ENCODE peak calls at places on chromosomes 13 and 19, in ten cellular contexts. One of them, this sample, is unnamed.

GRCh38 chr19:33778089-33778791 is 18.4 kb upstream of the KCTD15 start:
- DNase-seq in psoas muscle: peak; percentile 80
- DNase-seq in WERI-Rb-1: peak; percentile 77
- DNase-seq in A549: peak; percentile 85
- DNase-seq in heart left ventricle: peak; percentile 79
- DNase-seq in IMR-90: peak; percentile 61
- DNase-seq in right cardiac atrium: peak; percentile 95
- DNase-seq in fibroblast of lung: peak; percentile 67
- DNase-seq in AG04450: no peak
- DNase-seq in aorta: peak; percentile 85
- DNase-seq in this sample: peak; percentile 87

GRCh38 chr13:107712145-107712544 is 503.2 kb downstream of the LIG4 start:
- DNase-seq in AG04450: no peak
- DNase-seq in WERI-Rb-1: no peak
- DNase-seq in heart left ventricle: no peak
- DNase-seq in A549: no peak
- DNase-seq in psoas muscle: no peak
- DNase-seq in aorta: no peak
- DNase-seq in right cardiac atrium: no peak
- DNase-seq in fibroblast of lung: no peak
- DNase-seq in IMR-90: no peak
- DNase-seq in this sample: no peak

GRCh38 chr13:102779426-102780159 is 6.0 kb upstream of the TEX30 start:
- DNase-seq in A549: no peak
- DNase-seq in aorta: no peak
- DNase-seq in fibroblast of lung: no peak
- DNase-seq in heart left ventricle: no peak
- DNase-seq in WERI-Rb-1: peak; percentile 67
- DNase-seq in AG04450: no peak
- DNase-seq in psoas muscle: no peak
- DNase-seq in right cardiac atrium: no peak
- DNase-seq in IMR-90: no peak
- DNase-seq in this sample: no peak

GRCh38 chr13:32657309-32657708 is 71.1 kb downstream of the PDS5B start:
- DNase-seq in fibroblast of lung: no peak
- DNase-seq in heart left ventricle: no peak
- DNase-seq in psoas muscle: no peak
- DNase-seq in right cardiac atrium: no peak
- DNase-seq in aorta: no peak
- DNase-seq in IMR-90: no peak
- DNase-seq in AG04450: no peak
- DNase-seq in A549: no peak
- DNase-seq in WERI-Rb-1: no peak
- DNase-seq in this sample: no peak

GRCh38 chr19:7975037-7975436 is 30.4 kb downstream of the ELAVL1 start:
- DNase-seq in right cardiac atrium: peak; percentile 85
- DNase-seq in fibroblast of lung: no peak
- DNase-seq in psoas muscle: peak; percentile 43
- DNase-seq in aorta: no peak
- DNase-seq in AG04450: no peak
- DNase-seq in heart left ventricle: peak; percentile 67
- DNase-seq in WERI-Rb-1: no peak
- DNase-seq in IMR-90: no peak
- DNase-seq in A549: no peak
- DNase-seq in this sample: no peak

GRCh38 chr19:35295792-35296462 is 4.0 kb downstream of the MAG start:
- DNase-seq in heart left ventricle: no peak
- DNase-seq in fibroblast of lung: no peak
- DNase-seq in aorta: no peak
- DNase-seq in AG04450: no peak
- DNase-seq in right cardiac atrium: no peak
- DNase-seq in psoas muscle: no peak
- DNase-seq in A549: no peak
- DNase-seq in IMR-90: no peak
- DNase-seq in WERI-Rb-1: no peak
- DNase-seq in this sample: no peak

GRCh38 chr13:34357435-34358232 is 539.7 kb downstream of the RFC3 start:
- DNase-seq in WERI-Rb-1: peak; percentile 9
- DNase-seq in A549: peak; percentile 66
- DNase-seq in psoas muscle: no peak
- DNase-seq in right cardiac atrium: no peak
- DNase-seq in aorta: peak; percentile 47
- DNase-seq in AG04450: peak; percentile 10
- DNase-seq in IMR-90: peak; percentile 79
- DNase-seq in fibroblast of lung: peak; percentile 58
- DNase-seq in heart left ventricle: no peak
- DNase-seq in this sample: peak; percentile 7

GRCh38 chr19:42596391-42597071 is 1.8 kb upstream of the CEACAM8 start:
- DNase-seq in IMR-90: no peak
- DNase-seq in fibroblast of lung: peak; percentile 7
- DNase-seq in AG04450: no peak
- DNase-seq in heart left ventricle: no peak
- DNase-seq in A549: peak; percentile 36
- DNase-seq in aorta: peak; percentile 62
- DNase-seq in right cardiac atrium: peak; percentile 60
- DNase-seq in psoas muscle: peak; percentile 34
- DNase-seq in WERI-Rb-1: peak; percentile 53
- DNase-seq in this sample: no peak

GRCh38 chr13:67152123-67152522 is 78.0 kb downstream of the PCDH9 start:
- DNase-seq in fibroblast of lung: no peak
- DNase-seq in A549: no peak
- DNase-seq in right cardiac atrium: no peak
- DNase-seq in WERI-Rb-1: no peak
- DNase-seq in aorta: no peak
- DNase-seq in IMR-90: no peak
- DNase-seq in AG04450: no peak
- DNase-seq in heart left ventricle: no peak
- DNase-seq in psoas muscle: no peak
- DNase-seq in this sample: no peak

GRCh38 chr13:40764587-40765403 is 6.2 kb downstream of the MRPS31 start:
- DNase-seq in IMR-90: no peak
- DNase-seq in WERI-Rb-1: no peak
- DNase-seq in fibroblast of lung: no peak
- DNase-seq in AG04450: no peak
- DNase-seq in heart left ventricle: no peak
- DNase-seq in aorta: no peak
- DNase-seq in psoas muscle: no peak
- DNase-seq in A549: no peak
- DNase-seq in right cardiac atrium: no peak
- DNase-seq in this sample: no peak

GRCh38 chr19:51099070-51099382 is 9.2 kb downstream of the CTU1 start:
- DNase-seq in WERI-Rb-1: no peak
- DNase-seq in A549: no peak
- DNase-seq in right cardiac atrium: no peak
- DNase-seq in aorta: no peak
- DNase-seq in IMR-90: no peak
- DNase-seq in psoas muscle: no peak
- DNase-seq in AG04450: no peak
- DNase-seq in fibroblast of lung: no peak
- DNase-seq in heart left ventricle: no peak
- DNase-seq in this sample: no peak
- H3K27ac ChIP-seq in WERI-Rb-1: no peak overlapping the region
- H3K27ac ChIP-seq in A549: no peak overlapping the region
- H3K27ac ChIP-seq in right cardiac atrium: no peak overlapping the region
- H3K27ac ChIP-seq in aorta: no peak overlapping the region
- H3K27ac ChIP-seq in IMR-90: no peak overlapping the region
- H3K27ac ChIP-seq in psoas muscle: no peak overlapping the region
- H3K27ac ChIP-seq in AG04450: no peak overlapping the region
- H3K27ac ChIP-seq in fibroblast of lung: no peak overlapping the region
- H3K27ac ChIP-seq in heart left ventricle: no peak overlapping the region
- H3K27ac ChIP-seq in this sample: no peak overlapping the region

DNA sequence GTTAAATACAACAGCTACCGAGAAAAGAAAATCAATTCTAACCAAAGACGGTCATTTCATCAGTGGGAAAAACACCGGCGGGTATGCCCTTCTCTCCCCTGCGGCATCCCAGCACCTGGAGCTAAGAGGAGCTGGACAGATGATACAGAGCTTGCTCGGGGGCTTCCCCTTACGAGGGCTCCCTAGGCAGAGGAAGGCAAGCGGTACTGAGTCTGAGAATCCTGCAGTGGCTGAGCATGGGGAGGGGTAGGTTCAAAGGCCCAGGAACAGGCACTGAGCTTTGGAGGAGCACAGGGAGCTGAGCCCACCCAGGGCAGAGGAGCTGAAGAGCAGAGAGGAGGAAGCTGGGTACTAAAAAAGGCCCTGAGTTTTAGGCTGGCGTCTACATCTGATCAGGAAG is 12.7 kb downstream of the STK24 start:
- DNase-seq in psoas muscle: no peak
- DNase-seq in AG04450: no peak
- DNase-seq in right cardiac atrium: no peak
- DNase-seq in fibroblast of lung: no peak
- DNase-seq in heart left ventricle: no peak
- DNase-seq in A549: no peak
- DNase-seq in IMR-90: no peak
- DNase-seq in aorta: no peak
- DNase-seq in WERI-Rb-1: peak; percentile 15
- DNase-seq in this sample: no peak
- H3K27ac ChIP-seq in psoas muscle: no peak overlapping the region
- H3K27ac ChIP-seq in AG04450: no peak overlapping the region
- H3K27ac ChIP-seq in right cardiac atrium: peak overlapping the region; percentile 15
- H3K27ac ChIP-seq in fibroblast of lung: no peak overlapping the region
- H3K27ac ChIP-seq in heart left ventricle: peak overlapping the region; percentile 93
- H3K27ac ChIP-seq in A549: peak overlapping the region; percentile 24
- H3K27ac ChIP-seq in IMR-90: no peak overlapping the region
- H3K27ac ChIP-seq in aorta: no peak overlapping the region
- H3K27ac ChIP-seq in WERI-Rb-1: no peak overlapping the region
- H3K27ac ChIP-seq in this sample: peak overlapping the region; percentile 36

GRCh38 chr13:57631607-57632275 is at the start of gene PCDH17:
- DNase-seq in IMR-90: no peak
- DNase-seq in aorta: peak; percentile 37
- DNase-seq in WERI-Rb-1: no peak
- DNase-seq in psoas muscle: peak; percentile 17
- DNase-seq in AG04450: no peak
- DNase-seq in heart left ventricle: peak; percentile 56
- DNase-seq in fibroblast of lung: peak; percentile 70
- DNase-seq in right cardiac atrium: peak; percentile 59
- DNase-seq in A549: no peak
- DNase-seq in this sample: peak; percentile 37
- H3K27ac ChIP-seq in IMR-90: no peak within 1 kb of the TSS
- H3K27ac ChIP-seq in aorta: no peak within 1 kb of the TSS
- H3K27ac ChIP-seq in WERI-Rb-1: no peak within 1 kb of the TSS
- H3K27ac ChIP-seq in psoas muscle: peak within 1 kb of the TSS; percentile 34
- H3K27ac ChIP-seq in AG04450: no peak within 1 kb of the TSS
- H3K27ac ChIP-seq in heart left ventricle: peak within 1 kb of the TSS; percentile 80
- H3K27ac ChIP-seq in fibroblast of lung: no peak within 1 kb of the TSS
- H3K27ac ChIP-seq in right cardiac atrium: peak within 1 kb of the TSS; percentile 55
- H3K27ac ChIP-seq in A549: no peak within 1 kb of the TSS
- H3K27ac ChIP-seq in this sample: no peak within 1 kb of the TSS

GRCh38 chr19:54462713-54463530 is 656 bp downstream of the LENG9 start:
- DNase-seq in heart left ventricle: peak; percentile 81
- DNase-seq in WERI-Rb-1: peak; percentile 63
- DNase-seq in aorta: peak; percentile 84
- DNase-seq in psoas muscle: peak; percentile 82
- DNase-seq in IMR-90: peak; percentile 46
- DNase-seq in right cardiac atrium: peak; percentile 93
- DNase-seq in fibroblast of lung: peak; percentile 70
- DNase-seq in A549: peak; percentile 84
- DNase-seq in AG04450: no peak
- DNase-seq in this sample: no peak

GRCh38 chr19:54464044-54464623 is 556 bp upstream of the LENG9 start:
- DNase-seq in IMR-90: peak; percentile 49
- DNase-seq in aorta: peak; percentile 92
- DNase-seq in heart left ventricle: peak; percentile 88
- DNase-seq in WERI-Rb-1: peak; percentile 91
- DNase-seq in fibroblast of lung: peak; percentile 80
- DNase-seq in A549: peak; percentile 99
- DNase-seq in right cardiac atrium: peak; percentile 93
- DNase-seq in psoas muscle: peak; percentile 82
- DNase-seq in AG04450: no peak
- DNase-seq in this sample: peak; percentile 93

GRCh38 chr19:54465367-54466109 is 2.0 kb upstream of the LENG9 start:
- DNase-seq in aorta: peak; percentile 57
- DNase-seq in WERI-Rb-1: no peak
- DNase-seq in A549: no peak
- DNase-seq in right cardiac atrium: peak; percentile 63
- DNase-seq in psoas muscle: peak; percentile 19
- DNase-seq in fibroblast of lung: no peak
- DNase-seq in AG04450: no peak
- DNase-seq in IMR-90: no peak
- DNase-seq in heart left ventricle: no peak
- DNase-seq in this sample: no peak

GRCh38 chr19:54463531-54464043 is at the start of gene LENG9:
- DNase-seq in heart left ventricle: peak; percentile 99
- DNase-seq in psoas muscle: peak; percentile 98
- DNase-seq in IMR-90: peak; percentile 97
- DNase-seq in aorta: peak; percentile 99
- DNase-seq in A549: peak; percentile 100
- DNase-seq in fibroblast of lung: peak; percentile 99
- DNase-seq in right cardiac atrium: peak; percentile 99
- DNase-seq in AG04450: peak; percentile 92
- DNase-seq in WERI-Rb-1: peak; percentile 97
- DNase-seq in this sample: peak; percentile 93

DNA sequence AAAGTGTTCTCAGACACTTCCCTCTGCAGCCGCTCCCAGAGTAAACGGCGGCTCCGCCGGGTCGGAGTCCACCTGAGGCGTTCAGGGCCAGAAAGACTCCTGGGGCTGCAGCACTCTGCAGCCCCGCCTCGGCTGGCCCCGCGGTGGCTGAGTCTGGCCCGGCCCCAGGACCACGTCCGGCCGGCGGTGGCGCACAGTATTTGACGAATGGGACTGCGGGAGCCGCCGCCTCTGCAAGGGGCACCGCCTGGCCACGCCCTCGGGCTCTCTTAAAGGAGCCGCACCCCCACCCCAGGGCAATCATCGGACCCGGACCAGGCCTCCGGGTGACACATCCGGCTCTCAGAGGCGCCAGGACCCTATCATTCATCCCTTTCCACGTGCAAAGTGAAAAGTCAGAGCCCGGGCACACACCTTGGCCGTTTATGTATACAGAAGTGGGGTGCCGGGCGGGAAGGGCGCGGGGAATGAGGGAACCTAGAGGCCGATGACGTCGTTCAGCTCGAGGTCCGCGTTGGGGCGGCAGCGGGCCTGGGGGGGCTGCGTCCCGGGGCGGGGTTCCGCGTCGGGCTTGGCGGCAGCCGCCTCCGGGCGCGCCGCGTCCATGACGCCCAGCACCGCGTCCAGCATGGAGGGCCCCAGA is 1.2 kb upstream of the LENG9 start:
- DNase-seq in A549: peak; percentile 95
- DNase-seq in AG04450: no peak
- DNase-seq in right cardiac atrium: peak; percentile 97
- DNase-seq in aorta: peak; percentile 95
- DNase-seq in heart left ventricle: peak; percentile 94
- DNase-seq in WERI-Rb-1: peak; percentile 94
- DNase-seq in psoas muscle: peak; percentile 92
- DNase-seq in IMR-90: peak; percentile 63
- DNase-seq in fibroblast of lung: peak; percentile 81
- DNase-seq in this sample: peak; percentile 78
- H3K27ac ChIP-seq in A549: peak overlapping the region; percentile 95
- H3K27ac ChIP-seq in AG04450: peak overlapping the region; percentile 57
- H3K27ac ChIP-seq in right cardiac atrium: peak overlapping the region; percentile 95
- H3K27ac ChIP-seq in aorta: peak overlapping the region; percentile 62
- H3K27ac ChIP-seq in heart left ventricle: peak overlapping the region; percentile 99
- H3K27ac ChIP-seq in WERI-Rb-1: peak overlapping the region; percentile 90
- H3K27ac ChIP-seq in psoas muscle: peak overlapping the region; percentile 91
- H3K27ac ChIP-seq in IMR-90: peak overlapping the region; percentile 18
- H3K27ac ChIP-seq in fibroblast of lung: peak overlapping the region; percentile 96
- H3K27ac ChIP-seq in this sample: peak overlapping the region; percentile 99

GRCh38 chr19:15381864-15382263 is 2.3 kb upstream of the AKAP8 start:
- DNase-seq in psoas muscle: no peak
- DNase-seq in heart left ventricle: no peak
- DNase-seq in fibroblast of lung: no peak
- DNase-seq in right cardiac atrium: no peak
- DNase-seq in WERI-Rb-1: no peak
- DNase-seq in A549: no peak
- DNase-seq in AG04450: no peak
- DNase-seq in IMR-90: no peak
- DNase-seq in aorta: no peak
- DNase-seq in this sample: no peak
- H3K27ac ChIP-seq in psoas muscle: no peak overlapping the region
- H3K27ac ChIP-seq in heart left ventricle: no peak overlapping the region
- H3K27ac ChIP-seq in fibroblast of lung: no peak overlapping the region
- H3K27ac ChIP-seq in right cardiac atrium: no peak overlapping the region
- H3K27ac ChIP-seq in WERI-Rb-1: no peak overlapping the region
- H3K27ac ChIP-seq in A549: no peak overlapping the region
- H3K27ac ChIP-seq in AG04450: no peak overlapping the region
- H3K27ac ChIP-seq in IMR-90: no peak overlapping the region
- H3K27ac ChIP-seq in aorta: no peak overlapping the region
- H3K27ac ChIP-seq in this sample: peak overlapping the region; percentile 64